ENCODE peak calls at places on chromosomes 5 and 9, in eight cellular contexts. One of them, this sample, is unnamed.

GRCh38 chr5:58481066-58481676 is 10.1 kb upstream of the GAPT start:
- DNase-seq in cardiac fibroblast: no peak
- DNase-seq in fibroblast of mammary gland: no peak
- DNase-seq in CD4-positive, alpha-beta memory T cell: no peak
- DNase-seq in heart right ventricle: no peak
- DNase-seq in IMR-90: no peak
- DNase-seq in GM23338: no peak
- DNase-seq in suprapubic skin: no peak
- DNase-seq in this sample: no peak

GRCh38 chr5:87541033-87541432 is 128.3 kb upstream of the CCNH start:
- DNase-seq in cardiac fibroblast: peak; percentile 67
- DNase-seq in fibroblast of mammary gland: peak; percentile 89
- DNase-seq in CD4-positive, alpha-beta memory T cell: no peak
- DNase-seq in heart right ventricle: peak; percentile 9
- DNase-seq in IMR-90: peak; percentile 33
- DNase-seq in GM23338: peak; percentile 62
- DNase-seq in suprapubic skin: no peak
- DNase-seq in this sample: peak; percentile 5

GRCh38 chr9:20512636-20513035 is 109.7 kb downstream of the MLLT3 start:
- DNase-seq in cardiac fibroblast: no peak
- DNase-seq in fibroblast of mammary gland: no peak
- DNase-seq in CD4-positive, alpha-beta memory T cell: no peak
- DNase-seq in heart right ventricle: no peak
- DNase-seq in IMR-90: peak; percentile 23
- DNase-seq in GM23338: no peak
- DNase-seq in suprapubic skin: no peak
- DNase-seq in this sample: no peak

GRCh38 chr9:76664120-76664519 is 100.1 kb upstream of the PCA3 start:
- DNase-seq in cardiac fibroblast: no peak
- DNase-seq in fibroblast of mammary gland: no peak
- DNase-seq in CD4-positive, alpha-beta memory T cell: no peak
- DNase-seq in heart right ventricle: no peak
- DNase-seq in IMR-90: no peak
- DNase-seq in GM23338: no peak
- DNase-seq in suprapubic skin: no peak
- DNase-seq in this sample: no peak

GRCh38 chr9:103942652-103943051 is 151.5 kb upstream of the SMC2 start:
- DNase-seq in cardiac fibroblast: no peak
- DNase-seq in fibroblast of mammary gland: no peak
- DNase-seq in CD4-positive, alpha-beta memory T cell: no peak
- DNase-seq in heart right ventricle: no peak
- DNase-seq in IMR-90: no peak
- DNase-seq in GM23338: no peak
- DNase-seq in suprapubic skin: no peak
- DNase-seq in this sample: no peak

GRCh38 chr9:132077881-132078280 is 1.8 kb downstream of the MED27 start:
- DNase-seq in cardiac fibroblast: no peak
- DNase-seq in fibroblast of mammary gland: peak; percentile 67
- DNase-seq in CD4-positive, alpha-beta memory T cell: no peak
- DNase-seq in heart right ventricle: no peak
- DNase-seq in IMR-90: no peak
- DNase-seq in GM23338: no peak
- DNase-seq in suprapubic skin: no peak
- DNase-seq in this sample: no peak

GRCh38 chr9:121648172-121648571 is 3.3 kb upstream of the DAB2IP start:
- DNase-seq in cardiac fibroblast: no peak
- DNase-seq in fibroblast of mammary gland: no peak
- DNase-seq in CD4-positive, alpha-beta memory T cell: no peak
- DNase-seq in heart right ventricle: no peak
- DNase-seq in IMR-90: no peak
- DNase-seq in GM23338: no peak
- DNase-seq in suprapubic skin: no peak
- DNase-seq in this sample: no peak

GRCh38 chr9:35812025-35812602 is at the start of gene SPAG8:
- DNase-seq in cardiac fibroblast: peak; percentile 98
- DNase-seq in fibroblast of mammary gland: peak; percentile 95
- DNase-seq in CD4-positive, alpha-beta memory T cell: peak; percentile 97
- DNase-seq in heart right ventricle: peak; percentile 91
- DNase-seq in IMR-90: peak; percentile 96
- DNase-seq in GM23338: peak; percentile 99
- DNase-seq in suprapubic skin: peak; percentile 96
- DNase-seq in this sample: peak; percentile 95

GRCh38 chr9:109437286-109437685 is 60.8 kb downstream of the PTPN3 start:
- DNase-seq in cardiac fibroblast: no peak
- DNase-seq in fibroblast of mammary gland: no peak
- DNase-seq in CD4-positive, alpha-beta memory T cell: no peak
- DNase-seq in heart right ventricle: no peak
- DNase-seq in IMR-90: no peak
- DNase-seq in GM23338: no peak
- DNase-seq in suprapubic skin: no peak
- DNase-seq in this sample: no peak

DNA sequence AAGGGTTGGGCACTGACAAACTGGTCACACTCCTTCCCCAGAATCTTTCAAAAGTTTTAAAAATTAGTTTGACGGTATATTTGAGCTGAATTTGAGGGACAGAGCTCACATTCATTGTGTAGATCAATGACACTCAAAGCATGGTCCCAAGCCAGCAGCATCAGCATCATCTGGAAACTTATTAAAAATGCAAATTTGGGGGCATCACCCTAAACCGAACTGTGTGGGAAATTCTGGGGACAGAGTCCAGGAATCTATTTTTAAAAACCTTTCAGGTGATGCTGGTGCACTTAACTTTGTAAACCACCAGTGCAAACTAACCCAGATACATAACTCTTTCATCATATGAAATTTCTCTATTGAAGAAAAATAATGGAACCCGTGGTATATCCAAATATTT is 58.1 kb upstream of the MTAP start:
- DNase-seq in cardiac fibroblast: no peak
- DNase-seq in fibroblast of mammary gland: no peak
- DNase-seq in CD4-positive, alpha-beta memory T cell: no peak
- DNase-seq in heart right ventricle: no peak
- DNase-seq in IMR-90: no peak
- DNase-seq in GM23338: no peak
- DNase-seq in suprapubic skin: no peak
- DNase-seq in this sample: no peak
- H3K4me3 ChIP-seq in cardiac fibroblast: no peak overlapping the region
- H3K4me3 ChIP-seq in fibroblast of mammary gland: no peak overlapping the region
- H3K4me3 ChIP-seq in CD4-positive, alpha-beta memory T cell: no peak overlapping the region
- H3K4me3 ChIP-seq in heart right ventricle: no peak overlapping the region
- H3K4me3 ChIP-seq in IMR-90: no peak overlapping the region
- H3K4me3 ChIP-seq in GM23338: no peak overlapping the region
- H3K4me3 ChIP-seq in suprapubic skin: no peak overlapping the region
- H3K4me3 ChIP-seq in this sample: no peak overlapping the region

GRCh38 chr9:136784997-136785361 is 6.2 kb upstream of the TMEM141 start:
- DNase-seq in cardiac fibroblast: no peak
- DNase-seq in fibroblast of mammary gland: no peak
- DNase-seq in CD4-positive, alpha-beta memory T cell: peak; percentile 57
- DNase-seq in heart right ventricle: no peak
- DNase-seq in IMR-90: no peak
- DNase-seq in GM23338: no peak
- DNase-seq in suprapubic skin: no peak
- DNase-seq in this sample: no peak

GRCh38 chr9:136789523-136789937 is 1.6 kb upstream of the TMEM141 start:
- DNase-seq in cardiac fibroblast: no peak
- DNase-seq in fibroblast of mammary gland: no peak
- DNase-seq in CD4-positive, alpha-beta memory T cell: no peak
- DNase-seq in heart right ventricle: no peak
- DNase-seq in IMR-90: no peak
- DNase-seq in GM23338: no peak
- DNase-seq in suprapubic skin: no peak
- DNase-seq in this sample: no peak

GRCh38 chr9:136785956-136786355 is 5.2 kb upstream of the TMEM141 start:
- DNase-seq in cardiac fibroblast: no peak
- DNase-seq in fibroblast of mammary gland: no peak
- DNase-seq in CD4-positive, alpha-beta memory T cell: no peak
- DNase-seq in heart right ventricle: no peak
- DNase-seq in IMR-90: no peak
- DNase-seq in GM23338: no peak
- DNase-seq in suprapubic skin: no peak
- DNase-seq in this sample: no peak

GRCh38 chr9:136786451-136786850 is 4.7 kb upstream of the TMEM141 start:
- DNase-seq in cardiac fibroblast: no peak
- DNase-seq in fibroblast of mammary gland: no peak
- DNase-seq in CD4-positive, alpha-beta memory T cell: no peak
- DNase-seq in heart right ventricle: no peak
- DNase-seq in IMR-90: no peak
- DNase-seq in GM23338: no peak
- DNase-seq in suprapubic skin: no peak
- DNase-seq in this sample: no peak

DNA sequence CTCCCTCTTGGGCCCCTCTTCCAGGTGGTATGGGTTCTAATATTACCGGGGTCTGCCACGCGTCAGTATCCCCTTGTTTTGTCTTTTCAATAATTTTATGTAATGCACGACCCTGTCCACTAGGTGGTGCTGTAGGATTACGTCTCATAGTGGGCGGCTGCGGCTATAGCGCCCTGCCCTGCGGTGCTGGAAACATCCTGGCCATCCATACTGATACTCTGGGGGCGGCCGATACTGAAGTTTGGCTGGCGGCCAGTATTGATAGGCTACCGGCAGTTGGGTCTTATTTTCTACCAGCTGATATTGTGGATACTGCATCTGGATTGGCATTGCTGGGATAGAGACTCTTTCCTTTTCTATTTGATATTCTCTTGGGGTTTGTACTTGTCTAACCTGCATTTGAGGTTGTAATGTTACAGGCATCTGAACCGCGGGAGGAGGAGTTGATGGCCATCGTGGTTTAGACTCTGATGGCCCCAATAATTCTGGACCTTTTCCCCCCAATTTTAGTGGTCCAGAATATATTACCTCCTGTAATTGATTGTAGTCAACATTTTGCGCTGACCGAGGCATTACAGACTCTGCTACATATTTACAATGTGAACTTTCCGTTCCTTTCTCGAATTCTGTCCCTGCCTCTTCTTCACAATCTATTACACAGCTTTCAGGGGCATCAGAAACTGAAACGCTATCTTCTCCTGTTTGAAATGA is 3.3 kb upstream of the TMEM141 start:
- DNase-seq in cardiac fibroblast: peak; percentile 67
- DNase-seq in fibroblast of mammary gland: peak; percentile 56
- DNase-seq in CD4-positive, alpha-beta memory T cell: peak; percentile 73
- DNase-seq in heart right ventricle: no peak
- DNase-seq in IMR-90: peak; percentile 42
- DNase-seq in GM23338: peak; percentile 92
- DNase-seq in suprapubic skin: no peak
- DNase-seq in this sample: peak; percentile 89
- H3K4me3 ChIP-seq in cardiac fibroblast: no peak overlapping the region
- H3K4me3 ChIP-seq in fibroblast of mammary gland: no peak overlapping the region
- H3K4me3 ChIP-seq in CD4-positive, alpha-beta memory T cell: no peak overlapping the region
- H3K4me3 ChIP-seq in heart right ventricle: peak overlapping the region; percentile 1
- H3K4me3 ChIP-seq in IMR-90: no peak overlapping the region
- H3K4me3 ChIP-seq in GM23338: no peak overlapping the region
- H3K4me3 ChIP-seq in suprapubic skin: no peak overlapping the region
- H3K4me3 ChIP-seq in this sample: no peak overlapping the region

GRCh38 chr5:77210091-77211012 is at the start of gene PDE8B:
- DNase-seq in cardiac fibroblast: no peak
- DNase-seq in fibroblast of mammary gland: no peak
- DNase-seq in CD4-positive, alpha-beta memory T cell: peak; percentile 17
- DNase-seq in heart right ventricle: peak; percentile 12
- DNase-seq in IMR-90: no peak
- DNase-seq in GM23338: peak; percentile 51
- DNase-seq in suprapubic skin: no peak
- DNase-seq in this sample: peak; percentile 81
- H3K4me3 ChIP-seq in cardiac fibroblast: peak within 1 kb of the TSS; percentile 22
- H3K4me3 ChIP-seq in fibroblast of mammary gland: no peak within 1 kb of the TSS
- H3K4me3 ChIP-seq in CD4-positive, alpha-beta memory T cell: peak within 1 kb of the TSS; percentile 5
- H3K4me3 ChIP-seq in heart right ventricle: peak within 1 kb of the TSS; percentile 56
- H3K4me3 ChIP-seq in IMR-90: peak within 1 kb of the TSS; percentile 51
- H3K4me3 ChIP-seq in GM23338: peak within 1 kb of the TSS; percentile 73
- H3K4me3 ChIP-seq in suprapubic skin: peak within 1 kb of the TSS; percentile 73
- H3K4me3 ChIP-seq in this sample: peak within 1 kb of the TSS; percentile 36

GRCh38 chr9:107235765-107236442 is 47.2 kb upstream of the RAD23B start:
- DNase-seq in cardiac fibroblast: no peak
- DNase-seq in fibroblast of mammary gland: no peak
- DNase-seq in CD4-positive, alpha-beta memory T cell: no peak
- DNase-seq in heart right ventricle: no peak
- DNase-seq in IMR-90: no peak
- DNase-seq in GM23338: no peak
- DNase-seq in suprapubic skin: no peak
- DNase-seq in this sample: no peak
- H3K4me3 ChIP-seq in cardiac fibroblast: no peak overlapping the region
- H3K4me3 ChIP-seq in fibroblast of mammary gland: no peak overlapping the region
- H3K4me3 ChIP-seq in CD4-positive, alpha-beta memory T cell: no peak overlapping the region
- H3K4me3 ChIP-seq in heart right ventricle: no peak overlapping the region
- H3K4me3 ChIP-seq in IMR-90: no peak overlapping the region
- H3K4me3 ChIP-seq in GM23338: no peak overlapping the region
- H3K4me3 ChIP-seq in suprapubic skin: no peak overlapping the region
- H3K4me3 ChIP-seq in this sample: no peak overlapping the region